ENCODE peak calls at places on chromosome 5, in ten cellular contexts. Z is breast epithelium; V is CD8-positive, alpha-beta T cell; X is A673; T is left ventricle myocardium inferior; K is right lobe of liver; M is OCI-LY7; W is psoas muscle; J is colonic mucosa; Q is neural progenitor cell. A is an unnamed sample.

GRCh38 chr5:30572279-30572678 is 621.2 kb upstream of the CDH6 start:
- DNase-seq in V (no peak), K (no peak), X (no peak), T (no peak), W (no peak), Q (no peak), Z (no peak), J (no peak), M (no peak), A (no peak)

GRCh38 chr5:94778299-94778698 is 159.8 kb downstream of the SLF1 start:
- DNase-seq in Z (no peak), X (no peak), K (no peak), M (no peak), W (no peak), J (no peak), V (no peak), T (no peak), Q (no peak), A (no peak)

GRCh38 chr5:132264546-132265335 is 7.2 kb downstream of the PDLIM4 start:
- DNase-seq in K (no peak), X (no peak), V (no peak), Z (peak; percentile 16), M (no peak), W (no peak), Q (no peak), T (no peak), J (peak; percentile 19), A (no peak)

GRCh38 chr5:96718635-96719077 is 56.5 kb downstream of the CAST start:
- DNase-seq in J (no peak), M (no peak), T (peak; percentile 70), Z (peak; percentile 98), V (no peak), W (peak; percentile 66), K (no peak), Q (no peak), X (no peak), A (no peak)

GRCh38 chr5:139668924-139669680 is 21.0 kb downstream of the CXXC5 start:
- DNase-seq in X (no peak), W (no peak), M (peak; percentile 49), V (no peak), T (no peak), Z (no peak), J (no peak), Q (no peak), K (no peak), A (no peak)

GRCh38 chr5:173643964-173644363 is 27.5 kb upstream of the BOD1 start:
- DNase-seq in J (no peak), Z (no peak), W (no peak), X (no peak), V (no peak), Q (peak; percentile 81), T (no peak), K (no peak), M (peak; percentile 86), A (no peak)

GRCh38 chr5:161988069-161988468 is 79.5 kb upstream of the GABRG2 start:
- DNase-seq in X (no peak), W (no peak), M (no peak), T (no peak), Q (no peak), Z (no peak), V (no peak), J (no peak), K (no peak), A (no peak)

GRCh38 chr5:45648744-45649143 is 47.4 kb downstream of the HCN1 start:
- DNase-seq in Q (no peak), Z (no peak), M (no peak), J (no peak), T (no peak), X (no peak), W (no peak), K (no peak), V (no peak), A (no peak)

GRCh38 chr5:116554764-116555163 is 19.9 kb downstream of the SEMA6A start:
- DNase-seq in J (no peak), T (no peak), X (no peak), Z (no peak), Q (peak; percentile 41), M (no peak), K (no peak), V (no peak), W (no peak), A (no peak)

GRCh38 chr5:97735209-97735608 is 552.2 kb upstream of the RIOK2 start:
- DNase-seq in X (no peak), Z (no peak), T (no peak), J (no peak), K (no peak), M (no peak), V (no peak), W (no peak), Q (no peak), A (peak; percentile 63)

GRCh38 chr5:147892696-147893296 is 13.5 kb downstream of the C5orf46 start:
- DNase-seq in W (no peak), Z (peak; percentile 73), Q (peak; percentile 3), K (no peak), X (no peak), T (no peak), V (no peak), M (no peak), J (peak; percentile 73), A (peak; percentile 61)

GRCh38 chr5:18605186-18605585 is 970.9 kb downstream of the TAF11L14 start:
- DNase-seq in Q (no peak), Z (no peak), V (no peak), J (no peak), T (no peak), W (no peak), K (no peak), M (no peak), X (no peak), A (no peak)

GRCh38 chr5:139369181-139369580 is 13.9 kb downstream of the SLC23A1 start:
- DNase-seq in T (no peak), X (no peak), V (no peak), J (no peak), Z (no peak), K (no peak), W (no peak), M (no peak), Q (no peak), A (no peak)

DNA sequence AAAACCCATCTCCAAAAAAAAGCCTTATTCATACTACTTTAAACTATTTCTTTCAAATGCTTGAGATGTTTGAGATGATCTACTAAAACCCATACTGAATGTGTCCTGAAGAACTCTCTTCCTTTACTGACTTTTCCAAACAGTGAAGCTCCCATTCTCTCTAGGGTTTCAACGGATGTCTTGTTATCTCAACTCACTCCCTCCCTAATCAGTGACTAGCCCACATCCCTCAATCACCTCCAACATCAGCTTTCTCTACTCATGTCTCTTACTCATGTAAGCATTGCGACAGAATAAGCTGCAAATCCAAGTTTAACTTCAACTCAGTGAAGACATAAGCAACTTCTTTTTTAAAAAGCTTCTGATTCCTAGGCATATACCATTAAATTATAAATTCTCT is 42.1 kb downstream of the WDR41 start:
- DNase-seq in W (no peak), M (no peak), J (no peak), T (no peak), Q (no peak), Z (no peak), X (no peak), K (no peak), V (no peak), A (no peak)
- H3K27ac ChIP-seq in W (no peak overlapping the region), M (no peak overlapping the region), J (no peak overlapping the region), T (peak overlapping the region; percentile 24), Q (no peak overlapping the region), Z (no peak overlapping the region), X (no peak overlapping the region), K (no peak overlapping the region), V (no peak overlapping the region), A (no peak overlapping the region)

DNA sequence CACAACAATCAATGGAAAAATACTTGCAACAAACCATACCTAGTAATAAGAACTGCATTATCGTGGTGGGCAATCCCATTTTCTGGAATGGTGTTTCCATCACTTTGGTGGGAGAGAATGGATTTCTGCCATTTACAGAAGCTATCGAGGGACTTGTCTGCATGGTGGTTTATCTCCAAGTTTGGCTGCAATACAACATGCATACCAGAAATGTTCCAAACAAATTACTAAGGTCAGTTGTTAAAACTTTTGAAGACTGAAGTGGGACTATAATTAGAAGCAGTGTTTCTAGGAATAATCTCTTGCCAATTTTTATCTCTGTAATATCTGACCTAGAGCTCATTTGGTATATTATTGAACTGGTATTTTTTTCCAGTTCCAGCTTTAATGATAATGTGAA is 30.3 kb downstream of the ADAMTS6 start:
- DNase-seq in Q (no peak), M (no peak), J (no peak), K (no peak), Z (no peak), X (no peak), V (no peak), W (no peak), T (no peak), A (no peak)
- H3K27ac ChIP-seq in Q (no peak overlapping the region), M (no peak overlapping the region), J (no peak overlapping the region), K (no peak overlapping the region), Z (no peak overlapping the region), X (no peak overlapping the region), V (no peak overlapping the region), W (no peak overlapping the region), T (no peak overlapping the region), A (no peak overlapping the region)

GRCh38 chr5:171386006-171386671 is 1.5 kb upstream of the NPM1 start:
- DNase-seq in T (no peak), X (no peak), Q (no peak), W (no peak), V (no peak), J (no peak), Z (no peak), M (no peak), K (no peak), A (no peak)
- H3K27ac ChIP-seq in T (no peak overlapping the region), X (peak overlapping the region; percentile 94), Q (no peak overlapping the region), W (no peak overlapping the region), V (no peak overlapping the region), J (no peak overlapping the region), Z (no peak overlapping the region), M (no peak overlapping the region), K (no peak overlapping the region), A (no peak overlapping the region)

GRCh38 chr5:180331647-180331950 is 21.5 kb downstream of the GFPT2 start:
- DNase-seq in T (no peak), W (no peak), J (no peak), K (no peak), Q (peak; percentile 85), V (no peak), Z (no peak), X (no peak), M (no peak), A (no peak)

GRCh38 chr5:180334176-180334575 is 19.0 kb downstream of the GFPT2 start:
- DNase-seq in X (no peak), K (no peak), T (no peak), M (no peak), W (no peak), Z (no peak), Q (no peak), V (no peak), J (no peak), A (no peak)

GRCh38 chr5:180333661-180334060 is 19.5 kb downstream of the GFPT2 start:
- DNase-seq in Q (no peak), Z (no peak), M (no peak), V (no peak), K (no peak), X (no peak), W (no peak), J (no peak), T (no peak), A (peak; percentile 26)

GRCh38 chr5:180332051-180332517 is 21.1 kb downstream of the GFPT2 start:
- DNase-seq in Z (no peak), T (no peak), Q (peak; percentile 80), J (no peak), M (no peak), W (no peak), V (no peak), X (peak; percentile 30), K (no peak), A (no peak)

GRCh38 chr5:180332861-180333260 is 20.3 kb downstream of the GFPT2 start:
- DNase-seq in Q (no peak), J (no peak), V (no peak), X (no peak), K (no peak), W (no peak), M (no peak), T (no peak), Z (no peak), A (no peak)
- H3K27ac ChIP-seq in Q (no peak overlapping the region), J (no peak overlapping the region), V (no peak overlapping the region), X (no peak overlapping the region), K (no peak overlapping the region), W (no peak overlapping the region), M (no peak overlapping the region), T (peak overlapping the region; percentile 66), Z (no peak overlapping the region), A (no peak overlapping the region)